ENCODE peak calls at places on chromosomes 3 and 15, in five cellular contexts. Y, E, T, N and A are unnamed samples.

GRCh38 chr3:109125902-109126301 is 8.0 kb upstream of the MORC1 start:
- DNase-seq in N (no peak), T (no peak), Y (no peak), E (no peak), A (no peak)

GRCh38 chr3:150049317-150049716 is 78.6 kb upstream of the PFN2 start:
- DNase-seq in E (no peak), T (no peak), Y (no peak), N (no peak), A (no peak)

GRCh38 chr15:53869044-53869805 is 109.0 kb upstream of the UNC13C start:
- DNase-seq in T (no peak), E (no peak), Y (peak; percentile 38), N (no peak), A (no peak)

GRCh38 chr3:123319760-123320159 is 118.0 kb downstream of the SEC22A start:
- DNase-seq in T (peak; percentile 12), N (peak; percentile 34), E (no peak), Y (no peak), A (no peak)

GRCh38 chr3:71089271-71089670 is 494.3 kb downstream of the FOXP1 start:
- DNase-seq in E (no peak), N (no peak), Y (no peak), T (no peak), A (no peak)

GRCh38 chr3:173529062-173529711 is 131.6 kb downstream of the NLGN1 start:
- DNase-seq in T (no peak), E (peak; percentile 55), N (no peak), Y (peak; percentile 69), A (no peak)

GRCh38 chr3:187242900-187243299 is 45.6 kb downstream of the RTP1 start:
- DNase-seq in T (no peak), N (no peak), E (no peak), Y (no peak), A (no peak)

GRCh38 chr3:184636774-184637316 is 75.0 kb downstream of the MAGEF1 start:
- DNase-seq in N (no peak), T (no peak), E (no peak), Y (no peak), A (no peak)

GRCh38 chr3:170806676-170807075 is 63.3 kb downstream of the RPL22L1 start:
- DNase-seq in Y (no peak), T (no peak), N (no peak), E (no peak), A (no peak)

GRCh38 chr3:59880717-59881116 is 830.9 kb upstream of the CFAP20DC start:
- DNase-seq in N (no peak), E (no peak), Y (no peak), T (no peak), A (no peak)

GRCh38 chr3:149553781-149554451 is 79.4 kb downstream of the TM4SF4 start:
- DNase-seq in Y (no peak), N (no peak), T (peak; percentile 47), E (no peak), A (no peak)

GRCh38 chr3:123159926-123160635 is 41.7 kb upstream of the SEC22A start:
- DNase-seq in N (no peak), E (no peak), T (no peak), Y (no peak), A (no peak)

GRCh38 chr15:57570994-57571393 is 20.7 kb upstream of the MYZAP start:
- DNase-seq in Y (no peak), E (no peak), N (no peak), T (no peak), A (no peak)

GRCh38 chr3:99686955-99687612 is 48.7 kb downstream of the COL8A1 start:
- DNase-seq in E (peak; percentile 71), N (no peak), Y (peak; percentile 61), T (peak; percentile 64), A (no peak)

GRCh38 chr15:99425666-99426301 is 140.0 kb upstream of the MEF2A start:
- DNase-seq in T (peak; percentile 27), E (peak; percentile 60), Y (no peak), N (peak; percentile 44), A (no peak)

GRCh38 chr3:143826296-143826695 is 22.0 kb downstream of the SLC9A9 start:
- DNase-seq in E (no peak), T (peak; percentile 47), Y (no peak), N (no peak), A (no peak)

GRCh38 chr3:31532587-31533168 is at the start of gene STT3B:
- DNase-seq in E (peak; percentile 94), N (no peak), Y (peak; percentile 78), T (peak; percentile 74), A (peak; percentile 70)

GRCh38 chr3:114383875-114384557 is 90.2 kb downstream of the TIGIT start:
- DNase-seq in Y (peak; percentile 78), N (peak; percentile 70), E (peak; percentile 76), T (peak; percentile 78), A (peak; percentile 83)

GRCh38 chr3:100269410-100270217 is 8.8 kb downstream of the TBC1D23 start:
- DNase-seq in N (no peak), T (no peak), E (no peak), Y (no peak), A (no peak)

GRCh38 chr15:27956285-27956684 is 142.8 kb downstream of the OCA2 start:
- DNase-seq in E (no peak), N (no peak), T (no peak), Y (no peak), A (no peak)

GRCh38 chr3:34175636-34176186 is 377.3 kb downstream of the PDCD6IP start:
- DNase-seq in E (no peak), Y (no peak), N (no peak), T (no peak), A (no peak)

GRCh38 chr15:89806565-89807550 is 7.8 kb downstream of the ANPEP start:
- DNase-seq in N (peak; percentile 91), E (no peak), T (no peak), Y (no peak), A (no peak)

GRCh38 chr15:38843736-38844590 is 279.3 kb upstream of the RASGRP1 start:
- DNase-seq in E (no peak), N (no peak), T (no peak), Y (no peak), A (no peak)

GRCh38 chr15:39272901-39273300 is 308.0 kb upstream of the THBS1 start:
- DNase-seq in N (no peak), Y (no peak), T (no peak), E (no peak), A (no peak)

GRCh38 chr3:50246517-50246954 is 10.5 kb downstream of the GNAI2 start:
- DNase-seq in E (peak; percentile 74), T (no peak), N (no peak), Y (peak; percentile 63), A (no peak)

GRCh38 chr3:99929409-99930139 is 111.9 kb downstream of the CMSS1 start:
- DNase-seq in T (peak; percentile 47), E (no peak), Y (no peak), N (no peak), A (no peak)

GRCh38 chr3:126714921-126715320 is 10.9 kb downstream of the CHCHD6 start:
- DNase-seq in E (no peak), T (no peak), Y (no peak), N (no peak), A (no peak)

GRCh38 chr15:25185791-25186190 is 231.0 kb downstream of the SNRPN start:
- DNase-seq in N (peak; percentile 18), T (peak; percentile 11), Y (no peak), E (peak; percentile 46), A (no peak)

GRCh38 chr15:70165811-70166284 is 68.1 kb upstream of the TLE3 start:
- DNase-seq in Y (no peak), N (peak; percentile 30), T (peak; percentile 57), E (peak; percentile 50), A (peak; percentile 80)

GRCh38 chr15:62067448-62068044 is 769 bp downstream of the C2CD4A start:
- DNase-seq in T (no peak), E (peak; percentile 71), Y (peak; percentile 50), N (peak; percentile 61), A (no peak)

GRCh38 chr3:184651945-184652344 is 59.9 kb downstream of the MAGEF1 start:
- DNase-seq in T (no peak), E (no peak), N (no peak), Y (no peak), A (no peak)

GRCh38 chr15:48644827-48645557 is 517 bp downstream of the FBN1 start:
- DNase-seq in T (peak; percentile 55), E (peak; percentile 73), Y (peak; percentile 52), N (peak; percentile 51), A (no peak)

GRCh38 chr3:126760541-126760940 is 56.5 kb downstream of the CHCHD6 start:
- DNase-seq in N (no peak), T (no peak), E (no peak), Y (no peak), A (no peak)

GRCh38 chr15:62413147-62413546 is 248.1 kb upstream of the C2CD4B start:
- DNase-seq in E (no peak), T (no peak), Y (no peak), N (no peak), A (no peak)

GRCh38 chr3:50155491-50155878 is 361 bp downstream of the SEMA3F start:
- DNase-seq in Y (no peak), N (no peak), T (no peak), E (no peak), A (no peak)

GRCh38 chr15:57339321-57339720 is 37.0 kb upstream of the CGNL1 start:
- DNase-seq in T (no peak), E (no peak), N (no peak), Y (no peak), A (no peak)

GRCh38 chr3:5426094-5426883 is 238.8 kb downstream of the EDEM1 start:
- DNase-seq in N (peak; percentile 82), E (peak; percentile 88), T (peak; percentile 82), Y (peak; percentile 89), A (peak; percentile 80)
- TF ChIP-seq CTCF in N (peak; percentile 81), E (peak; percentile 73), T (peak; percentile 50), Y (peak; percentile 92), A (peak; percentile 37)

GRCh38 chr15:78597583-78597982 is 23.2 kb downstream of the CHRNA3 start:
- DNase-seq in T (no peak), Y (no peak), N (no peak), E (no peak), A (no peak)
- H3K9me3 ChIP-seq in T (no peaks in the 10 kb centered on the region), Y (no peaks in the 10 kb centered on the region), N (no peaks in the 10 kb centered on the region), E (no peaks in the 10 kb centered on the region), A (no peaks in the 10 kb centered on the region)

GRCh38 chr15:34621675-34622074 is 38.2 kb upstream of the GOLGA8B start:
- DNase-seq in T (no peak), E (no peak), Y (no peak), N (no peak), A (no peak)
- TF ChIP-seq CTCF in T (no peak), E (peak; percentile 36), Y (no peak), N (no peak), A (peak; percentile 58)

GRCh38 chr15:26620528-26620927 is 152.3 kb downstream of the GABRB3 start:
- DNase-seq in Y (no peak), E (no peak), N (no peak), T (no peak), A (no peak)

GRCh38 chr15:26615188-26615926 is 157.5 kb downstream of the GABRB3 start:
- DNase-seq in N (no peak), Y (no peak), E (no peak), T (no peak), A (no peak)

GRCh38 chr15:26614734-26615133 is 158.1 kb downstream of the GABRB3 start:
- DNase-seq in Y (no peak), N (no peak), E (no peak), T (no peak), A (no peak)

DNA sequence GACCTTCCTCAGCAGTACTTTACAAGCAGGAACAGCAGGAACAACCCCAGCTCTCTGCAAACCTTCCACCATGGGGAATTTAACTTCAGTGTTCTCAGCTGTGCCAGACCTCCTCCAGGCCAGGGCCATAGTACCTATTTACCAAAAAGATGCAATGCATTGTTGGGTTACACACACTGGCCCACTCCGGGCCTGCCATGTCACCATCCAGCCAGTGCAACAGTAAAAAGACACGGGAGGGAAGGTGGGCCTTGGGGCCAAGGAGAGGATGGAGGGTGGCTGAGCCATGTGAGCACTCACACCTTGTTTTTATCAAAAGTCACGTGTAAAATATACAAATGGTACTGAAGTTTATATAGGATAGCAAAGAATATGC is 157.0 kb downstream of the GABRB3 start:
- DNase-seq in Y (no peak), T (no peak), E (no peak), N (no peak), A (no peak)
- H3K9me3 ChIP-seq in Y (no peaks in the 10 kb centered on the region), T (no peaks in the 10 kb centered on the region), E (no peaks in the 10 kb centered on the region), N (no peaks in the 10 kb centered on the region), A (no peaks in the 10 kb centered on the region)